ENCODE peak calls at places on chromosomes 3 and 15, in six cellular contexts. F, P, I, T, A and M are unnamed samples.
A peak's percentile ranks its signal among the peaks of the same experiment; 100 is the strongest.

GRCh38 chr3:119600732-119601131 is 3.0 kb downstream of the PLA1A start:
- DNase-seq in F (peak; percentile 18), P (peak; percentile 54), I (no peak), T (no peak), A (no peak), M (no peak)

GRCh38 chr3:86793786-86794185 is 197.2 kb downstream of the VGLL3 start:
- DNase-seq in F (no peak), P (no peak), I (no peak), T (no peak), A (peak; percentile 94), M (no peak)

GRCh38 chr3:4113811-4114522 is 189.2 kb upstream of the SETMAR start:
- DNase-seq in F (no peak), P (no peak), I (no peak), T (no peak), A (no peak), M (no peak)

GRCh38 chr3:83216919-83217594 is 1455.6 kb upstream of the GBE1 start:
- DNase-seq in F (no peak), P (no peak), I (no peak), T (no peak), A (no peak), M (no peak)

GRCh38 chr15:69599271-69599670 is 146.7 kb downstream of the RPLP1 start:
- DNase-seq in F (no peak), P (no peak), I (no peak), T (no peak), A (no peak), M (no peak)

GRCh38 chr3:178063475-178063874 is 472.8 kb upstream of the KCNMB2 start:
- DNase-seq in F (no peak), P (no peak), I (no peak), T (no peak), A (peak; percentile 45), M (no peak)

GRCh38 chr3:20458994-20459736 is 273.2 kb upstream of the SGO1 start:
- DNase-seq in F (no peak), P (no peak), I (no peak), T (no peak), A (no peak), M (no peak)

GRCh38 chr15:76147906-76148553 is 88.2 kb downstream of the TMEM266 start:
- DNase-seq in F (peak; percentile 65), P (peak; percentile 84), I (peak; percentile 28), T (peak; percentile 46), A (no peak), M (peak; percentile 12)

GRCh38 chr15:85307687-85308045 is 72.7 kb upstream of the AKAP13 start:
- DNase-seq in F (no peak), P (no peak), I (no peak), T (no peak), A (no peak), M (no peak)

GRCh38 chr15:35751421-35752133 is 205.6 kb upstream of the DPH6 start:
- DNase-seq in F (peak; percentile 63), P (peak; percentile 57), I (peak; percentile 2), T (peak; percentile 12), A (no peak), M (no peak)

GRCh38 chr3:20173844-20174410 is 12.1 kb downstream of the SGO1 start:
- DNase-seq in F (no peak), P (no peak), I (no peak), T (no peak), A (no peak), M (no peak)

GRCh38 chr3:151171145-151171544 is 31.9 kb downstream of the GPR171 start:
- DNase-seq in F (peak; percentile 38), P (peak; percentile 80), I (no peak), T (no peak), A (no peak), M (no peak)